ENCODE peak calls at places on chromosome 5, in five cellular contexts. G is K562, X is HCT116, C is tibial nerve, Q is upper lobe of right lung. J is an unnamed sample.

GRCh38 chr5:34053133-34053532 is 10.1 kb upstream of the C1QTNF3 start:
- DNase-seq in X (no peak), C (no peak), Q (no peak), G (no peak), J (no peak)

GRCh38 chr5:118069452-118069851 is 918.9 kb downstream of the DTWD2 start:
- DNase-seq in X (no peak), G (no peak), Q (no peak), C (no peak), J (no peak)

GRCh38 chr5:77211691-77212047 is 1.2 kb downstream of the PDE8B start:
- DNase-seq in G (no peak), Q (no peak), X (no peak), C (no peak), J (no peak)

GRCh38 chr5:137735531-137736284 is at the start of gene KLHL3:
- DNase-seq in X (no peak), Q (peak; percentile 64), G (no peak), C (no peak), J (no peak)

GRCh38 chr5:11075010-11075860 is 314.2 kb upstream of the DAP start:
- DNase-seq in G (peak; percentile 35), C (no peak), Q (no peak), X (no peak), J (no peak)

GRCh38 chr5:73528248-73528647 is 30.0 kb downstream of the BTF3 start:
- DNase-seq in Q (no peak), C (no peak), X (no peak), G (no peak), J (no peak)

GRCh38 chr5:100273846-100274580 is 261.2 kb upstream of the FAM174A start:
- DNase-seq in Q (no peak), C (no peak), G (no peak), X (no peak), J (no peak)

GRCh38 chr5:61069150-61069549 is 93.1 kb downstream of the SMIM15 start:
- DNase-seq in G (no peak), C (no peak), Q (no peak), X (no peak), J (no peak)

GRCh38 chr5:146722361-146722779 is 156.2 kb downstream of the PPP2R2B start:
- DNase-seq in G (no peak), X (no peak), C (no peak), Q (no peak), J (no peak)

GRCh38 chr5:170536498-170536897 is 32.7 kb downstream of the KCNIP1 start:
- DNase-seq in X (no peak), G (no peak), Q (no peak), C (no peak), J (no peak)

GRCh38 chr5:53423724-53424123 is 56.7 kb upstream of the FST start:
- DNase-seq in C (no peak), G (no peak), X (no peak), Q (no peak), J (no peak)

GRCh38 chr5:145294321-145294720 is 540.8 kb downstream of the PRELID2 start:
- DNase-seq in G (no peak), C (no peak), X (no peak), Q (no peak), J (no peak)

GRCh38 chr5:176361437-176362097 is at the start of gene KIAA1191:
- DNase-seq in C (peak; percentile 86), G (peak; percentile 96), X (peak; percentile 77), Q (peak; percentile 98), J (peak; percentile 87)
- TF ChIP-seq CTCF in C (peak; percentile 12), G (peak; percentile 63), X (peak; percentile 36), Q (peak; percentile 22), J (no peak)

DNA sequence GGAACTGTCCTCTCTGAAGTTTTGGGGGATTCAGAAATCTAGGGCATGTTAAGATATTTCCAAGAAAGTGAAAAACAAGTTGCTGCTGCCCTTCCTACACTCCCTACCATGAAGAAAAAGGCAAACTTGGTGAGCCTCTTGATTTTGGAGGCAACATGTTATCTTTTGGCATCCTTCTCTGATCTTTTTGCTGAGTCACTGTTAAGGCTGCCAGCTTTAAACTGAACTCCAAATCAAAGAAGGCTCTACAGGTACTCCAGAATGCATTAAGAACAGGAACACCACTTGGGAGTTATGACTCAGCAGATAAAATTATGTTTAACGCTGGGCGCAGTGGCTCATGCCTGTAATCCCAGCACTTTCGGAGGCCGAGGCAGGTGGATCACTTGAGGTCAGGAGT is 24.0 kb downstream of the PCDHB15 start:
- DNase-seq in C (no peak), X (no peak), Q (no peak), G (no peak), J (no peak)
- H3K9me3 ChIP-seq in C (peaks cover 23% of the 10 kb centered on the region), X (peaks cover 16% of the 10 kb centered on the region), Q (peaks cover 95% of the 10 kb centered on the region), G (no peaks in the 10 kb centered on the region), J (peaks cover 90% of the 10 kb centered on the region)

DNA sequence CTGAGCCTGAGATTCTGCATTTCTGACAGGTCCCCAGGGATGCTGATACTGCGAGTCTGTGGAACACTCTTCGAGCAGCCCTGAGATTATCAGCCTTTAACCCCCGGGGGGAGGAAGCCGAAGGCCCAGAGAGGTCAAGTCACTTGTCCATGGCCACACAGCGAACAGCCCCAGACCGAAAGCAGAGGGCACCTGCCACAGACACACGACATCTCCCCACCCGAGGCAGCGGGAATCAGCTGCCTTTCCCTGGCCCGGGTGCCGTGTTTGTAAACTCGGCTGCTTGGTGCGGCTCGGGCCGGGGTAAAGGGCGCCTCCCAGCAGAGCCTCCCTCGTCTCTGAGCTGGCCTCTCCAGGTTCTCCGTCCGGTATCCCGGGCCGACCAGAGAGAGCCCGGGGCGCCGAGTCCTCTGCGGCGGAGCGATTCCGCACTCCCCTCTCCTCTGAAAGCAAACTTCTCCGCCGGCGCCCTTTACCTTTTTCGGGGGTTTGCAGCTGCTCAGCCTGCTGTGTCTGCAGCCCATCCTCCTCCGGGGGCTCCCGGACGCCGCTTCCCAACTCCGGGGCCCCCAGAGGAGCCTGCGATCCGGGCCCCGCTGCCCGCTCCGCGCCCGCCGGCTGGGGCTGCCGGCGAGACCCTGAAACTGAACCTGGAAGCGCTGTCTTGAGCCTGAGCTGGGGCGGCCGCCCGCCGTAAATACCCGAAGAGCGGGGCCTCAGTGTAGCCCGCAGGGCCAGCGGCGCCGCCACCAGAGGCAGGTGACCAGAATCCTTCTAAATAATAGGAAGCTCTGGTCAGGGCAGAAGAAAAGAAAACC is at the start of gene CCDC69:
- DNase-seq in C (peak; percentile 57), X (peak; percentile 53), G (peak; percentile 84), Q (peak; percentile 91), J (peak; percentile 66)
- H3K4me1 ChIP-seq in C (peaks cover 27% of the 10 kb centered on the region), X (peaks cover 8% of the 10 kb centered on the region), G (peaks cover 19% of the 10 kb centered on the region), Q (peaks cover 29% of the 10 kb centered on the region), J (no peaks in the 10 kb centered on the region)

GRCh38 chr5:65034029-65034781 is 265.5 kb downstream of the CWC27 start:
- DNase-seq in X (no peak), G (no peak), C (no peak), Q (no peak), J (no peak)

GRCh38 chr5:65035212-65036206 is 266.8 kb downstream of the CWC27 start:
- DNase-seq in X (peak; percentile 69), G (peak; percentile 94), C (peak; percentile 77), Q (peak; percentile 96), J (peak; percentile 86)

GRCh38 chr5:65041296-65042158 is 272.8 kb downstream of the CWC27 start:
- DNase-seq in C (no peak), X (no peak), Q (no peak), G (no peak), J (no peak)

GRCh38 chr5:65034782-65035181 is 266.1 kb downstream of the CWC27 start:
- DNase-seq in X (no peak), C (no peak), Q (peak; percentile 62), G (no peak), J (no peak)

DNA sequence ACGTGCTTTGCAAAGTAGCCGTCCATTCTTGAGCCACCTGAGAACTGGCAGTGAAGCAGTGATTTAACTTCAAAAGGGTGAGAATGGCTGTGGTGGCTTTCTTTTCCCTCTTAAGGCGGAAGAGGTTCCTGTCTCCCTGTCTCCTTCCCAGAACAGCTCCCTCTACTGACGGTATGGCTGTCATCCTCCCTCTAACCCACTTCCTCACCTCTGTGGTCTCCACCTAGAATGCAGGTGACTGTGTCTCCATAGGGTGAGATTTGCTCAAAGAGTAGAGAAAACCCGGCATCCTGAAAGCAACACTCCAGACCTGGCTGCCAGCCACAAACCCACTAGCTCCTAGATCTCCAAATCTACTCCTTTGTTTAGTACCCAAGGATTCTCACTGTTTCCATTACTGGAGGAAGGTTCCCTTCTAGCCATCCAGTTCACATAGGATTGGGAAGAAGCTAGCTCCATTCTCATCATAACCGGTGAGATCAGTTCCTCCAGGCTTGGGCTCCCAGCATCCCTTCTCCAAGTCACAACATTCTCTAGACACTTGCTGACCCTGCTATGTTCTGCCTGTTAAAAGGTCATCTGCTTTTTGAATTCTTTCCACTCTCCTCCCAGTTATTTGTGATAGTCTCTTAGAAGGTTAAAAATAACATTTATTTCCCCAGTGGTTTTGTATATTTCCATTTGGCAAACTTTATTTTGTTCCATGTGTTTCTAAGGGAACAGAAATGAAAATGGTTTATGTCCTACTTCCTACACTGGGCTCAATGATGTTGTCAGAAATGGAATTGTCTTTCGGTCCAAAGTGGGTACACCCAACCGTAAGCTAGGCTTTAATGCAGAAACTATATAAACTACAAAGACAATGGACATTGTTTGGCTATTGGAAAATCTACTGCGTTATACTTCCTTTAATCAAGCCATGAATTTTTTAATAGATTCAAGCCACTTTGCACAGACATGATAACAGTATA is 269.4 kb downstream of the CWC27 start:
- DNase-seq in X (peak; percentile 65), C (no peak), Q (no peak), G (peak; percentile 62), J (no peak)
- TF ChIP-seq CTCF in X (peak; percentile 81), C (no peak), Q (peak; percentile 43), G (peak; percentile 64), J (no peak)

DNA sequence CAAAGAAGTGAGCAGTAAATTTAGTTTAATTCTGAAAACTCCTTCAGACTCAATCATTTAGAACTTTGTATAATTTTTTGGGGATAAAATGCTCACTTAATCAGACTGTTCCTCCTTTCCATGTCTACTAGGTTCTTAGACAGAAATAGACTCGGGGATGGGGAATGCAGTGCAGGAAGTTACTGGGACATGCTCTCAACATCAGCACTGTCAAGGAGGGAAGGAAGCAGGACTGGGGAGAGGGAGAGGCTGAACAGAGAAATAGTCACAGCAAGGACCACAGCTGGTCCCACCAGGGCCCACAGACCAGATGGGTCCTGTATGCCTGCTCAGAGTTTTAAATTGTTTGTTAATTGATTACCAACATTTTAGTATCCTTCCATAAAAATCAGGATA is 310.1 kb upstream of the MSX2 start:
- DNase-seq in C (no peak), G (no peak), Q (no peak), X (no peak), J (no peak)
- H3K9me3 ChIP-seq in C (no peaks in the 10 kb centered on the region), G (no peaks in the 10 kb centered on the region), Q (no peaks in the 10 kb centered on the region), X (no peaks in the 10 kb centered on the region), J (no peaks in the 10 kb centered on the region)

GRCh38 chr5:95859327-95860060 is 37.0 kb upstream of the GLRX start:
- DNase-seq in C (no peak), G (no peak), Q (no peak), X (no peak), J (no peak)
- H3K4me1 ChIP-seq in C (peaks cover 48% of the 10 kb centered on the region), G (peaks cover 12% of the 10 kb centered on the region), Q (peaks cover 72% of the 10 kb centered on the region), X (peaks cover 6% of the 10 kb centered on the region), J (peaks cover 6% of the 10 kb centered on the region)

DNA sequence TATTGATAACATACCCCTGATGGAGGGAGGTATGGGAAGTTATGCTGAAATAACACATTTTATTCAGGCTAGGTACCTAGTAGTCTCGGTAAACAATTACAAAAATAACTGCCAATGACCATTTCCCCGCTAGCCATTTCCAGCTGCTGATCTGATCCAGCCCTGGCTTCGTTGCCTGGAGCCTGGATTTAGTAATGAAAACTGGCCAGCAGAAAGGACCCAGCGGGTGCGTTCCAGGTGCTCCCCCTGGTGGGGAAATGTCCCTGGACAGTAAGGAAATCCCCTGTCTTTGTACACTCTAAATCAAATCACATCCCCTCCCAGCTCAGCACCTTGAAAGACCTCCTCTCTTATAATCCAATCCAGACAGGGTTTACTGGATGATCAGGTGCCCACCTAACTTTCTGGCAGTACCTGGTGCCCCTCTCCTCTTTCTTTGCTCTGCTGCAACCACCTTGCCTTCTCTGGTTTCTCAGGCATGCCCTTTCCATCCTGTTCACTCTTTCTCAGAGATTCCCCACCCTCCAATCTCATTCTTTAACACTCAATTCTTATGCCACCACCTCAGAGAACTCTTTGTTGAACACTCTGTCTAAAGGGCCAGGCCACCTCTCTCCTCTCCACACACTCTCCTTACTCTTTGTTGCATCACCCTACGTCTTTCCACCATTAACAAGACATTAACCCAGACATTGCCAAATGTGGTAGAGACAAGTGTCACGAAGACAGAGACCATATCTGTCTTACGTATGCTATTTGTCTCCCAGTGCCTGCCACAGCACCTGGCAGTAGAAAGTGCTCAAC is 50.1 kb upstream of the SMAD5 start:
- DNase-seq in X (peak; percentile 57), C (peak; percentile 69), G (peak; percentile 79), Q (peak; percentile 81), J (peak; percentile 68)
- TF ChIP-seq CTCF in X (peak; percentile 88), C (peak; percentile 40), G (peak; percentile 88), Q (peak; percentile 80), J (peak; percentile 73)